ENCODE peak calls at places on chromosome 15, in four cellular contexts. J is uterus, D is testis, X is transverse colon. O is an unnamed sample.

GRCh38 chr15:93703092-93703785 is 528.1 kb upstream of the MCTP2 start:
- DNase-seq in J (no peak), D (no peak), X (no peak), O (no peak)

GRCh38 chr15:59399465-59400102 is 26.9 kb upstream of the MYO1E start:
- DNase-seq in J (no peak), D (peak; percentile 26), X (peak; percentile 26), O (no peak)

GRCh38 chr15:50238263-50238662 is 27.3 kb downstream of the HDC start:
- DNase-seq in J (no peak), D (no peak), X (no peak), O (no peak)

GRCh38 chr15:76253851-76254440 is 57.3 kb downstream of the ETFA start:
- DNase-seq in J (no peak), D (no peak), X (no peak), O (no peak)

GRCh38 chr15:75577401-75578205 is 1.5 kb downstream of the PTPN9 start:
- DNase-seq in J (no peak), D (peak; percentile 30), X (no peak), O (no peak)

GRCh38 chr15:45138814-45139765 is 9.3 kb downstream of the DUOX1 start:
- DNase-seq in J (no peak), D (no peak), X (no peak), O (no peak)

GRCh38 chr15:69045810-69046209 is 31.3 kb downstream of the NOX5 start:
- DNase-seq in J (no peak), D (peak; percentile 40), X (no peak), O (no peak)

GRCh38 chr15:94972314-94972713 is 741.0 kb downstream of the MCTP2 start:
- DNase-seq in J (no peak), D (no peak), X (no peak), O (no peak)

GRCh38 chr15:36694574-36694973 is 115.1 kb downstream of the CDIN1 start:
- DNase-seq in J (no peak), D (no peak), X (no peak), O (no peak)

GRCh38 chr15:58988011-58988785 is 735 bp downstream of the RNF111 start:
- DNase-seq in J (peak; percentile 62), D (peak; percentile 80), X (peak; percentile 76), O (peak; percentile 12)

GRCh38 chr15:33934896-33935295 is 33.4 kb upstream of the CHRM5 start:
- DNase-seq in J (no peak), D (no peak), X (no peak), O (no peak)

GRCh38 chr15:86444527-86444926 is 364.9 kb downstream of the AGBL1 start:
- DNase-seq in J (no peak), D (no peak), X (no peak), O (no peak)

GRCh38 chr15:35752134-35752466 is 206.1 kb upstream of the DPH6 start:
- DNase-seq in J (no peak), D (no peak), X (no peak), O (no peak)

GRCh38 chr15:90594297-90594696 is 64.6 kb downstream of the CRTC3 start:
- DNase-seq in J (peak; percentile 65), D (peak; percentile 71), X (peak; percentile 92), O (no peak)
- TF ChIP-seq POLR2A in J (no peak), D (no peak), X (peak; percentile 29), O (no peak)

DNA sequence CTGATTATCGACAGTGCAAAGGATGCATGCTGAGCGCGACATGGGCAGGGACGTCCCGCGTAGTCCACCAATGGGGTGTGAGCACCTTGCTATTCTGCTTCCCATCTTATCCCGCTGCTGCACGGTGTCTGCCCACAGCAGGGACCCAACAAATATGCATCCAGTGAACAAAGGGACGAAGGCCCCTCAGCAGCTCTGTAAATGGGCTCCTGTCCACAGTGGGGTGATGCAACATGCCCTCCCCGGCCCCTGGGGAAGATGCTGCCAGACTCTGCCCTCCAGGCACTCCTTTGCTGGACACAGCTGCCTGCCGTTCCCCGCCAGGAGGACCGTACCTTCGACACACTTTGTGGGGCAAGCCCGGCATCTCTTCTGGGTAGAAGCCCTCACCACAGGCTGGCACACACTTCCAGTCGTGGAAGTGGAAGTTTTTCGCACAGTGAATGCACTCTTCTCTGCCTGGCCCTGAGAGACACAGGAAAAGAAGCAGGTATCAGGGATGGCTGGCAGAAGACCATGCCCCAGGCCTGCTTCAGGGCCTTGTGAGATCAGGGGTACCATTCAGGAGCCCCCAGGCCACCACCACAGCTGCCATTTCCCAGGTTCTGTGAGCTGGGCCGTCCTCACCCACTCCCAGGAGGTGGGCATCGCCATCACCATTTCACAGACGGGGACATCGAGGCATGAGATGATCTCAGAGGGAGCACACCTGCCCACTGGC is 18.2 kb upstream of the SNRPA1 start:
- DNase-seq in J (no peak), D (no peak), X (no peak), O (no peak)
- TF ChIP-seq POLR2A in J (no peak), D (no peak), X (no peak), O (no peak)

DNA sequence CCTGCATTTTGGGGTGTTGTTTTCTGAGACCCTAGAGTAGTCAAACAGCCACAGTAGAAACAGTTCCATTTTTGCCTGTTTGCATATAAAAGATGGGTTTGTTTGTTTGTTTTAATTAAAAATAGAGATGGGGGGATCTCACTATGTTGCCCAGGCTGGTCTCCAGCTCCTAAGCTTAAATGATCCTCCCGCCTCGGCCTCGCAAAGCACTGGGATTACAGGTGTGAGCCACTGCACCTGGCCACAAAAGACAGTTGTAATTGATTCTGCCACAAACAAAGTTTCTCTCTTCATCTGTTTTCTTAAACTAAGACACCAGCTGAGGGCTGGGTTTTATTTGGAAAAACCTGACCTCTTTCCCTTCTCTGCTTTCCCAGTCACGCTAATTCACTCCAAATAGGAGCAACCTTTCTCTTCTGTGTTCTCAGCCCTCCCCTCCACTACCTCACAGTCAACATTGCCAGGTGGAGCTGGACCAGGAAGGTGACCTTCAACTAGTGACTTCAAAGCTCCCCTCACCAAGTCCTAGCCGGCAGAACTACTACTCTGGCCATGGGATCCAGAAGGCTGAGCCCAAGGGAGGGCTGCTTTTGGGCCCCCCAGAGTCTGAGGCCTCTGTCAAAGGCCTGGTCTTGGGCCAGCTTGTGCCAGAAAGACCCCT is 1.5 kb upstream of the IDH2 start:
- DNase-seq in J (no peak), D (no peak), X (no peak), O (no peak)
- TF ChIP-seq POLR2A in J (no peak), D (no peak), X (no peak), O (no peak)

DNA sequence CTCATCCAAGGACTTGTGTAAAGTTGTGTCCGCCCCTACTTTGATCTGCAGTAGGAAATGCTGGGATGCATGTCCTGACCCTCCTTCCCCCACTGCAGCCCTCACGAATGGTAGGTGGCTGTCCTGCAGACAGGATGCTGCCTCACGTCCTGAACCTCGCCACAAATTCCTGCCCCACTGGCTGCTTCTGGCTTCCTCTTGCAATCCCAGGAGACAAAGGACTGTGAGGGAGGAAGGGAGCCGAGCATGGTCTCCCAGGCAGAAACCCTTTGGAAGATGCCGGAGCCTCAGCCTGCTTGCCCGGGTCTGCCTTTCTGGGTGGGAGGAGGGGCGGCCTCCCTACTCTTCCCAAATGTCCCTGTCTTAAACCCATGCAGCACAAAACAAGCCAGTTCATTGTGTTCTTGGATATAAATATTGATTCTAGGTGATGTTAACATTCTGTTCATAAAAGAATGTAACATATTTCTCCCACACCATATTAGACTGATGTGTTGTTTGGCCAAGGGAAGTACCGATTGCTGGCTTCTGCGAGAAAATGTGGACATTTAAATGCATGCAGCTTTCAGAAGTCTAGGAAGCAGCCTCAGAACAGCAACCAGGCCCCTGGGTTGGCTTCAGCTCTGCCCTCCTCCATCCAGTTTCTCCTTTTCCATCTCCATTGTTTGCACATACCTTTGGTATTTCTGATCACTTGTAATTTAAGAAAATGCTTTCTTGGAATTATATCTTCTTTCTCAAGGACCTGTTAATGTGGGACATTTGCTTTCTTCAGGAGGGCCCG is 75.3 kb downstream of the HMG20A start:
- DNase-seq in J (no peak), D (no peak), X (no peak), O (no peak)
- TF ChIP-seq POLR2A in J (no peak), D (no peak), X (no peak), O (no peak)

GRCh38 chr15:42919308-42919707 is 1.3 kb downstream of the TTBK2 start:
- DNase-seq in J (no peak), D (no peak), X (no peak), O (no peak)

GRCh38 chr15:42919794-42920280 is 741 bp downstream of the TTBK2 start:
- DNase-seq in J (no peak), D (peak; percentile 60), X (peak; percentile 12), O (no peak)

GRCh38 chr15:42921049-42921731 is 612 bp upstream of the TTBK2 start:
- DNase-seq in J (peak; percentile 42), D (peak; percentile 60), X (peak; percentile 34), O (no peak)

GRCh38 chr15:42918047-42918446 is 2.5 kb downstream of the TTBK2 start:
- DNase-seq in J (no peak), D (no peak), X (no peak), O (no peak)

GRCh38 chr15:42920281-42921048 is at the start of gene TTBK2:
- DNase-seq in J (peak; percentile 99), D (peak; percentile 99), X (peak; percentile 99), O (peak; percentile 83)
- TF ChIP-seq POLR2A in J (peak; percentile 78), D (no peak), X (peak; percentile 79), O (peak; percentile 75)

DNA sequence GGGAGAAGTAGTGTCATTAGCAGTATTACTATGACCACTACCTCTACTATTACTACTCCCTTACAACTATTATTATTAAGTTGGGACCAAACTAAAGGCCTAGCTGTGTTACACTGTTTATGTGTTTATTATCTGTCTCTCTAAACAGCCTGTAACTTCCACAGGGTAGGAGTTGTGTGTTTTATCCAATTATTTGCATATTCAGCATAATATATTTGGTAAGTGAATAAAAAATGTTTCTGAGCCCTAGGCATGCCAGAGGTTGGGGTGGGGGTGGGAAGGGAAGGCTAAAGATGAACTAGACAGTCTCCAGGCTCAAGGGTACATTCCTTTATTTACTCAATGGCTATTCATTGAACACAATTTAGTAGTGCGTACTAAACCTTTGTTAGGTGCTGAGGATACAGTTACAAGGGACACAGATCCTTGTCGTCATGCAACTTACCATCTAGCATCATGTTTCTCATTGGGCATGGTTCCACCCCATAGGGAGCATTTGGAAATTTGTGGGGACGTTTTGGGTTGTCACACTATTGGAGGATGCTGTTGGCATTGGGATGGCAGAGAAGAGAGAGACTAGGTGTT is 429.0 kb upstream of the ONECUT1 start:
- DNase-seq in J (no peak), D (no peak), X (no peak), O (no peak)
- TF ChIP-seq POLR2A in J (no peak), D (no peak), X (no peak), O (no peak)

GRCh38 chr15:55277715-55278114 is 11.9 kb downstream of the RAB27A start:
- DNase-seq in J (no peak), D (no peak), X (no peak), O (no peak)

GRCh38 chr15:55277116-55277564 is 12.5 kb downstream of the RAB27A start:
- DNase-seq in J (no peak), D (no peak), X (peak; percentile 19), O (no peak)

GRCh38 chr15:55281517-55282227 is 7.9 kb downstream of the RAB27A start:
- DNase-seq in J (no peak), D (no peak), X (no peak), O (no peak)

GRCh38 chr15:55279746-55280351 is 9.8 kb downstream of the RAB27A start:
- DNase-seq in J (peak; percentile 34), D (no peak), X (peak; percentile 34), O (no peak)

GRCh38 chr15:55279100-55279745 is 10.4 kb downstream of the RAB27A start:
- DNase-seq in J (no peak), D (no peak), X (no peak), O (no peak)
- TF ChIP-seq POLR2A in J (no peak), D (no peak), X (no peak), O (no peak)